ENCODE peak calls at places on chromosomes 6 and 20, in seven cellular contexts. One of them, this sample, is unnamed.

GRCh38 chr20:59835448-59836395 is 97.7 kb downstream of the SYCP2 start:
- DNase-seq in T-helper 2 cell: no peak
- DNase-seq in stimulated activated CD4-positive, alpha-beta T cell treated with anti-CD3 and anti-CD28 coated beads, Interleukin-1b, Interleukin-23, amount 100 ng/mL, for 4 hours: no peak
- DNase-seq in cardiac muscle cell: peak; percentile 61
- DNase-seq in neural crest cell: peak; percentile 61
- DNase-seq in activated CD4-positive, CD25-positive, alpha-beta regulatory T cell: no peak
- DNase-seq in Kasumi-1: peak; percentile 29
- DNase-seq in this sample: no peak

GRCh38 chr6:53464942-53465460 is 79.9 kb downstream of the GCLC start:
- DNase-seq in T-helper 2 cell: no peak
- DNase-seq in stimulated activated CD4-positive, alpha-beta T cell treated with anti-CD3 and anti-CD28 coated beads, Interleukin-1b, Interleukin-23, amount 100 ng/mL, for 4 hours: no peak
- DNase-seq in cardiac muscle cell: peak; percentile 59
- DNase-seq in neural crest cell: no peak
- DNase-seq in activated CD4-positive, CD25-positive, alpha-beta regulatory T cell: no peak
- DNase-seq in Kasumi-1: no peak
- DNase-seq in this sample: no peak

GRCh38 chr6:140178550-140179334 is 804.3 kb upstream of the CITED2 start:
- DNase-seq in T-helper 2 cell: no peak
- DNase-seq in stimulated activated CD4-positive, alpha-beta T cell treated with anti-CD3 and anti-CD28 coated beads, Interleukin-1b, Interleukin-23, amount 100 ng/mL, for 4 hours: no peak
- DNase-seq in cardiac muscle cell: peak; percentile 56
- DNase-seq in neural crest cell: no peak
- DNase-seq in activated CD4-positive, CD25-positive, alpha-beta regulatory T cell: no peak
- DNase-seq in Kasumi-1: no peak
- DNase-seq in this sample: no peak

GRCh38 chr20:34390769-34391447 is 27.8 kb downstream of the ITCH start:
- DNase-seq in T-helper 2 cell: no peak
- DNase-seq in stimulated activated CD4-positive, alpha-beta T cell treated with anti-CD3 and anti-CD28 coated beads, Interleukin-1b, Interleukin-23, amount 100 ng/mL, for 4 hours: peak; percentile 15
- DNase-seq in cardiac muscle cell: peak; percentile 81
- DNase-seq in neural crest cell: no peak
- DNase-seq in activated CD4-positive, CD25-positive, alpha-beta regulatory T cell: no peak
- DNase-seq in Kasumi-1: no peak
- DNase-seq in this sample: no peak

GRCh38 chr6:107666084-107666981 is 157.8 kb downstream of the SCML4 start:
- DNase-seq in T-helper 2 cell: no peak
- DNase-seq in stimulated activated CD4-positive, alpha-beta T cell treated with anti-CD3 and anti-CD28 coated beads, Interleukin-1b, Interleukin-23, amount 100 ng/mL, for 4 hours: no peak
- DNase-seq in cardiac muscle cell: peak; percentile 49
- DNase-seq in neural crest cell: no peak
- DNase-seq in activated CD4-positive, CD25-positive, alpha-beta regulatory T cell: no peak
- DNase-seq in Kasumi-1: no peak
- DNase-seq in this sample: no peak

GRCh38 chr20:44092551-44093248 is 94.3 kb downstream of the JPH2 start:
- DNase-seq in T-helper 2 cell: no peak
- DNase-seq in stimulated activated CD4-positive, alpha-beta T cell treated with anti-CD3 and anti-CD28 coated beads, Interleukin-1b, Interleukin-23, amount 100 ng/mL, for 4 hours: no peak
- DNase-seq in cardiac muscle cell: peak; percentile 70
- DNase-seq in neural crest cell: peak; percentile 34
- DNase-seq in activated CD4-positive, CD25-positive, alpha-beta regulatory T cell: no peak
- DNase-seq in Kasumi-1: peak; percentile 36
- DNase-seq in this sample: peak; percentile 25

GRCh38 chr6:84618046-84618752 is 146.2 kb downstream of the TBX18 start:
- DNase-seq in T-helper 2 cell: no peak
- DNase-seq in stimulated activated CD4-positive, alpha-beta T cell treated with anti-CD3 and anti-CD28 coated beads, Interleukin-1b, Interleukin-23, amount 100 ng/mL, for 4 hours: no peak
- DNase-seq in cardiac muscle cell: peak; percentile 88
- DNase-seq in neural crest cell: no peak
- DNase-seq in activated CD4-positive, CD25-positive, alpha-beta regulatory T cell: no peak
- DNase-seq in Kasumi-1: no peak
- DNase-seq in this sample: no peak

GRCh38 chr6:112833546-112834215 is 486.6 kb downstream of the RFPL4B start:
- DNase-seq in T-helper 2 cell: no peak
- DNase-seq in stimulated activated CD4-positive, alpha-beta T cell treated with anti-CD3 and anti-CD28 coated beads, Interleukin-1b, Interleukin-23, amount 100 ng/mL, for 4 hours: no peak
- DNase-seq in cardiac muscle cell: peak; percentile 20
- DNase-seq in neural crest cell: no peak
- DNase-seq in activated CD4-positive, CD25-positive, alpha-beta regulatory T cell: no peak
- DNase-seq in Kasumi-1: no peak
- DNase-seq in this sample: no peak

GRCh38 chr6:150177260-150178246 is 34.7 kb downstream of the PPP1R14C start:
- DNase-seq in T-helper 2 cell: no peak
- DNase-seq in stimulated activated CD4-positive, alpha-beta T cell treated with anti-CD3 and anti-CD28 coated beads, Interleukin-1b, Interleukin-23, amount 100 ng/mL, for 4 hours: no peak
- DNase-seq in cardiac muscle cell: no peak
- DNase-seq in neural crest cell: no peak
- DNase-seq in activated CD4-positive, CD25-positive, alpha-beta regulatory T cell: no peak
- DNase-seq in Kasumi-1: no peak
- DNase-seq in this sample: no peak

GRCh38 chr20:10047427-10047826 is 12.6 kb downstream of the ANKEF1 start:
- DNase-seq in T-helper 2 cell: no peak
- DNase-seq in stimulated activated CD4-positive, alpha-beta T cell treated with anti-CD3 and anti-CD28 coated beads, Interleukin-1b, Interleukin-23, amount 100 ng/mL, for 4 hours: no peak
- DNase-seq in cardiac muscle cell: peak; percentile 24
- DNase-seq in neural crest cell: peak; percentile 43
- DNase-seq in activated CD4-positive, CD25-positive, alpha-beta regulatory T cell: no peak
- DNase-seq in Kasumi-1: peak; percentile 2
- DNase-seq in this sample: no peak

GRCh38 chr6:135854799-135855198 is 3.3 kb downstream of the PDE7B start:
- DNase-seq in T-helper 2 cell: no peak
- DNase-seq in stimulated activated CD4-positive, alpha-beta T cell treated with anti-CD3 and anti-CD28 coated beads, Interleukin-1b, Interleukin-23, amount 100 ng/mL, for 4 hours: no peak
- DNase-seq in cardiac muscle cell: no peak
- DNase-seq in neural crest cell: no peak
- DNase-seq in activated CD4-positive, CD25-positive, alpha-beta regulatory T cell: no peak
- DNase-seq in Kasumi-1: no peak
- DNase-seq in this sample: no peak

GRCh38 chr6:160462551-160463109 is 114.5 kb downstream of the SLC22A3 start:
- DNase-seq in T-helper 2 cell: peak; percentile 31
- DNase-seq in stimulated activated CD4-positive, alpha-beta T cell treated with anti-CD3 and anti-CD28 coated beads, Interleukin-1b, Interleukin-23, amount 100 ng/mL, for 4 hours: no peak
- DNase-seq in cardiac muscle cell: peak; percentile 87
- DNase-seq in neural crest cell: no peak
- DNase-seq in activated CD4-positive, CD25-positive, alpha-beta regulatory T cell: peak; percentile 20
- DNase-seq in Kasumi-1: peak; percentile 93
- DNase-seq in this sample: peak; percentile 59

GRCh38 chr20:37527638-37528441 is at the start of gene BLCAP:
- DNase-seq in T-helper 2 cell: peak; percentile 93
- DNase-seq in stimulated activated CD4-positive, alpha-beta T cell treated with anti-CD3 and anti-CD28 coated beads, Interleukin-1b, Interleukin-23, amount 100 ng/mL, for 4 hours: peak; percentile 84
- DNase-seq in cardiac muscle cell: peak; percentile 89
- DNase-seq in neural crest cell: peak; percentile 90
- DNase-seq in activated CD4-positive, CD25-positive, alpha-beta regulatory T cell: peak; percentile 87
- DNase-seq in Kasumi-1: peak; percentile 80
- DNase-seq in this sample: peak; percentile 89

GRCh38 chr6:73656501-73657145 is 2.8 kb upstream of the SLC17A5 start:
- DNase-seq in T-helper 2 cell: no peak
- DNase-seq in stimulated activated CD4-positive, alpha-beta T cell treated with anti-CD3 and anti-CD28 coated beads, Interleukin-1b, Interleukin-23, amount 100 ng/mL, for 4 hours: no peak
- DNase-seq in cardiac muscle cell: no peak
- DNase-seq in neural crest cell: no peak
- DNase-seq in activated CD4-positive, CD25-positive, alpha-beta regulatory T cell: no peak
- DNase-seq in Kasumi-1: no peak
- DNase-seq in this sample: no peak